ENCODE peak calls at places on chromosomes 5 and 9, in six cellular contexts. O is IMR-90, N is fibroblast of lung, X is body of pancreas, P is psoas muscle, A is breast epithelium. J is an unnamed sample.
A peak's percentile ranks its signal among the peaks of the same experiment; 100 is the strongest.

GRCh38 chr9:28961625-28962024 is 1388.3 kb upstream of the C9orf72 start:
- DNase-seq in O (no peak), N (no peak), X (no peak), P (no peak), A (no peak), J (no peak)

GRCh38 chr9:78261403-78262001 is 25.6 kb downstream of the CEP78 start:
- DNase-seq in O (peak; percentile 55), N (peak; percentile 76), X (no peak), P (no peak), A (no peak), J (no peak)

GRCh38 chr5:73120222-73121108 is at the start of gene TMEM171:
- DNase-seq in O (peak; percentile 37), N (peak; percentile 14), X (peak; percentile 54), P (peak; percentile 68), A (no peak), J (no peak)

GRCh38 chr9:73038613-73039012 is 85.8 kb upstream of the ALDH1A1 start:
- DNase-seq in O (no peak), N (peak; percentile 94), X (peak; percentile 21), P (peak; percentile 56), A (no peak), J (no peak)

GRCh38 chr5:72328172-72328571 is 8.0 kb downstream of the PTCD2 start:
- DNase-seq in O (peak; percentile 21), N (peak; percentile 66), X (peak; percentile 30), P (peak; percentile 77), A (no peak), J (no peak)

GRCh38 chr5:144298658-144299057 is 128.0 kb downstream of the KCTD16 start:
- DNase-seq in O (no peak), N (no peak), X (no peak), P (no peak), A (no peak), J (no peak)

GRCh38 chr5:168843277-168843997 is 264.3 kb upstream of the PANK3 start:
- DNase-seq in O (no peak), N (no peak), X (no peak), P (no peak), A (no peak), J (no peak)

GRCh38 chr5:112226215-112226614 is 192.9 kb downstream of the EPB41L4A start:
- DNase-seq in O (no peak), N (no peak), X (no peak), P (no peak), A (no peak), J (no peak)

GRCh38 chr9:124448019-124448418 is 2.2 kb upstream of the ADGRD2 start:
- DNase-seq in O (no peak), N (no peak), X (peak; percentile 32), P (no peak), A (peak; percentile 47), J (no peak)

GRCh38 chr5:141343953-141344463 is 379 bp downstream of the PCDHGA3 start:
- DNase-seq in O (no peak), N (no peak), X (no peak), P (no peak), A (no peak), J (no peak)

GRCh38 chr9:135828656-135829055 is 78.7 kb downstream of the CAMSAP1 start:
- DNase-seq in O (no peak), N (no peak), X (no peak), P (no peak), A (no peak), J (no peak)

GRCh38 chr9:111857555-111858211 is 38.9 kb upstream of the UGCG start:
- DNase-seq in O (no peak), N (no peak), X (no peak), P (no peak), A (no peak), J (no peak)

GRCh38 chr9:385818-386398 is 171.2 kb downstream of the DOCK8 start:
- DNase-seq in O (peak; percentile 52), N (peak; percentile 55), X (peak; percentile 47), P (no peak), A (no peak), J (peak; percentile 70)

GRCh38 chr5:60961685-60962084 is 16.7 kb downstream of the NDUFAF2 start:
- DNase-seq in O (peak; percentile 61), N (peak; percentile 70), X (no peak), P (no peak), A (no peak), J (no peak)

GRCh38 chr5:151092750-151093149 is 11.9 kb upstream of the TNIP1 start:
- DNase-seq in O (peak; percentile 86), N (peak; percentile 72), X (no peak), P (peak; percentile 83), A (no peak), J (no peak)

GRCh38 chr5:142807378-142807911 is 37.3 kb downstream of the ARHGAP26 start:
- DNase-seq in O (no peak), N (peak; percentile 36), X (no peak), P (peak; percentile 61), A (no peak), J (peak; percentile 79)

GRCh38 chr5:78755822-78756429 is 107.4 kb upstream of the LHFPL2 start:
- DNase-seq in O (peak; percentile 54), N (peak; percentile 14), X (no peak), P (no peak), A (no peak), J (no peak)

GRCh38 chr9:125649826-125650225 is 57.2 kb downstream of the MAPKAP1 start:
- DNase-seq in O (no peak), N (no peak), X (no peak), P (no peak), A (no peak), J (no peak)

GRCh38 chr5:43231977-43232376 is 40.0 kb downstream of the NIM1K start:
- DNase-seq in O (no peak), N (peak; percentile 29), X (peak; percentile 62), P (no peak), A (no peak), J (no peak)

GRCh38 chr9:110282023-110282766 is 25.9 kb upstream of the TXN start:
- DNase-seq in O (no peak), N (no peak), X (no peak), P (no peak), A (no peak), J (no peak)

GRCh38 chr9:13688990-13689600 is 409.6 kb upstream of the MPDZ start:
- DNase-seq in O (no peak), N (peak; percentile 57), X (no peak), P (no peak), A (no peak), J (no peak)

GRCh38 chr5:161703528-161703927 is 18.0 kb downstream of the GABRA6 start:
- DNase-seq in O (no peak), N (no peak), X (no peak), P (no peak), A (no peak), J (no peak)

GRCh38 chr9:134186471-134187109 is 22.2 kb upstream of the RNU6ATAC start:
- DNase-seq in O (no peak), N (peak; percentile 55), X (peak; percentile 19), P (peak; percentile 56), A (no peak), J (no peak)
- H3K27ac ChIP-seq in O (no peak overlapping the region), N (no peak overlapping the region), X (no peak overlapping the region), P (no peak overlapping the region), A (no peak overlapping the region), J (no peak overlapping the region)

GRCh38 chr9:81801190-81801589 is 111.8 kb upstream of the TLE1 start:
- DNase-seq in O (peak; percentile 51), N (no peak), X (no peak), P (no peak), A (no peak), J (no peak)
- H3K4me1 ChIP-seq in O (peaks cover 4% of the 10 kb centered on the region), N (peaks cover 2% of the 10 kb centered on the region), X (no peaks in the 10 kb centered on the region), P (no peaks in the 10 kb centered on the region), A (no peaks in the 10 kb centered on the region), J (no peaks in the 10 kb centered on the region)

GRCh38 chr5:6482735-6483134 is 34.1 kb downstream of the UBE2QL1 start:
- DNase-seq in O (no peak), N (no peak), X (no peak), P (no peak), A (no peak), J (no peak)

GRCh38 chr5:6483880-6484382 is 35.3 kb downstream of the UBE2QL1 start:
- DNase-seq in O (no peak), N (no peak), X (no peak), P (no peak), A (no peak), J (no peak)

GRCh38 chr5:6478793-6479192 is 30.1 kb downstream of the UBE2QL1 start:
- DNase-seq in O (no peak), N (no peak), X (no peak), P (no peak), A (no peak), J (no peak)

GRCh38 chr5:6484446-6484845 is 35.8 kb downstream of the UBE2QL1 start:
- DNase-seq in O (no peak), N (no peak), X (no peak), P (no peak), A (no peak), J (no peak)

GRCh38 chr5:6480133-6481051 is 31.7 kb downstream of the UBE2QL1 start:
- DNase-seq in O (no peak), N (no peak), X (no peak), P (no peak), A (no peak), J (no peak)
- TF ChIP-seq CTCF in O (no peak), N (no peak), X (no peak), P (no peak), A (no peak), J (no peak)

DNA sequence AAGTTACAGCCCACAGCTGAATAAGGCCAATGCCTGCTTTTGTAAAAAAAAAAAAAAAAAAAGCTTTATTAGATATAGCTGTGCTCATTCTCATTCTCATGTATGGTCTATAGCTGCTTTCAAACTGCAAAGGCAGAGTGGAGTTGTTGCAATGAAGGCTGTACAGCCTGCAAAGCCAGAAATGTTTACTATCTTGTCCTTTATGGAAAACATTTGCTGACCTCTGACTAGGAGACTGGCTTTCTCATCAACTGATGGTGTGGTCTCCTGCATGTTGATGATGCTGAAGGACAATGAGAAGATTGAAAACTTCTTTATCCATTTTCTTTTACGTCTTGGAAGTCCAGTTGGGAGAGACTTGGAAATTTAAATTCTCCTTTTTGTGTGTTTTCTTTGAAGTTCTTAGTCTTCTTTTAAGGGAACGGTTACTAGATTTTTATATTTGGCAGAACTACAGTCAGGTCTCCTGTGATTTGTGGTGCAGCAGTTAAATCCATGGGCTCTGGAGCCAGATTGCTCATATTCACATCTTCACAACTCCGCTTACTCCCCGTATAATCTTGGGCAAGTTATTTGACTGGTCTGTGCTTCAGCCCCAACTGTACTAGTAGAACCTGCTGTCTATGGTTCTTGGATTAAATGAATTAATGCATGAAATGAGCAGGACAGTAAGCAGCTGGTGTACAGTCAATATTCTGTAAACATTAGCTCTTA is 39.8 kb upstream of the BASP1 start:
- DNase-seq in O (no peak), N (no peak), X (no peak), P (no peak), A (no peak), J (no peak)
- H3K27ac ChIP-seq in O (peak overlapping the region; percentile 8), N (no peak overlapping the region), X (no peak overlapping the region), P (no peak overlapping the region), A (no peak overlapping the region), J (no peak overlapping the region)

GRCh38 chr5:172575416-172575815 is 65.6 kb upstream of the NEURL1B start:
- DNase-seq in O (no peak), N (no peak), X (no peak), P (no peak), A (no peak), J (no peak)
- H3K4me1 ChIP-seq in O (no peaks in the 10 kb centered on the region), N (no peaks in the 10 kb centered on the region), X (no peaks in the 10 kb centered on the region), P (no peaks in the 10 kb centered on the region), A (no peaks in the 10 kb centered on the region), J (peaks cover 20% of the 10 kb centered on the region)

GRCh38 chr5:159133041-159133741 is 33.5 kb upstream of the EBF1 start:
- DNase-seq in O (peak; percentile 67), N (peak; percentile 87), X (no peak), P (no peak), A (no peak), J (peak; percentile 64)
- TF ChIP-seq CTCF in O (peak; percentile 90), N (peak; percentile 62), X (peak; percentile 63), P (peak; percentile 81), A (peak; percentile 69), J (peak; percentile 75)